ENCODE peak calls at places on chromosomes 12 and 14, in four cellular contexts. I, S, O and M are unnamed samples.

GRCh38 chr12:114846771-114847170 is 162.8 kb upstream of the TBX3 start:
- DNase-seq in I (no peak), S (no peak), O (no peak), M (no peak)

GRCh38 chr14:90600619-90601018 is 203.8 kb downstream of the CALM1 start:
- DNase-seq in I (no peak), S (no peak), O (no peak), M (no peak)

GRCh38 chr12:64270411-64270810 is 48.3 kb upstream of the KICS2 start:
- DNase-seq in I (no peak), S (no peak), O (no peak), M (no peak)

GRCh38 chr12:49108958-49109404 is 1.7 kb downstream of the LMBR1L start:
- DNase-seq in I (no peak), S (no peak), O (no peak), M (no peak)

GRCh38 chr12:54394281-54394719 is 9.8 kb upstream of the ZNF385A start:
- DNase-seq in I (peak), S (no peak), O (peak), M (no peak)

GRCh38 chr14:103416916-103417315 is 31.7 kb downstream of the MARK3 start:
- DNase-seq in I (no peak), S (no peak), O (no peak), M (no peak)

GRCh38 chr12:67659296-67659695 is 10.8 kb downstream of the DYRK2 start:
- DNase-seq in I (no peak), S (no peak), O (no peak), M (no peak)

GRCh38 chr12:46910830-46911229 is 85.0 kb upstream of the SLC38A4 start:
- DNase-seq in I (no peak), S (no peak), O (no peak), M (no peak)

GRCh38 chr12:46401703-46402102 is 29.1 kb upstream of the SLC38A2 start:
- DNase-seq in I (no peak), S (no peak), O (no peak), M (no peak)

GRCh38 chr12:29797565-29798360 is 14.0 kb upstream of the TMTC1 start:
- DNase-seq in I (no peak), S (no peak), O (no peak), M (no peak)

GRCh38 chr12:92745874-92746553 is 43.2 kb downstream of the PLEKHG7 start:
- DNase-seq in I (no peak), S (peak), O (no peak), M (no peak)

GRCh38 chr12:114902665-114903393 is 218.9 kb upstream of the TBX3 start:
- DNase-seq in I (no peak), S (peak), O (no peak), M (no peak)

GRCh38 chr12:1830981-1831930 is 10.9 kb downstream of the LRTM2 start:
- DNase-seq in I (no peak), S (no peak), O (peak), M (no peak)

GRCh38 chr12:43291516-43291915 is 260.5 kb downstream of the ADAMTS20 start:
- DNase-seq in I (no peak), S (no peak), O (no peak), M (no peak)

GRCh38 chr14:67911506-67911905 is 91.9 kb downstream of the RAD51B start:
- DNase-seq in I (no peak), S (no peak), O (no peak), M (no peak)

GRCh38 chr14:92693998-92694780 is 54.2 kb downstream of the LGMN start:
- DNase-seq in I (no peak), S (no peak), O (no peak), M (no peak)

GRCh38 chr12:55713721-55714120 is 2.1 kb upstream of the BLOC1S1 start:
- DNase-seq in I (no peak), S (peak), O (no peak), M (no peak)

GRCh38 chr12:12181516-12181915 is 85.3 kb downstream of the LRP6 start:
- DNase-seq in I (no peak), S (no peak), O (no peak), M (no peak)

GRCh38 chr14:32607399-32607798 is 278.3 kb downstream of the AKAP6 start:
- DNase-seq in I (no peak), S (no peak), O (no peak), M (no peak)

GRCh38 chr12:29960113-29960512 is 176.4 kb upstream of the TMTC1 start:
- DNase-seq in I (no peak), S (no peak), O (no peak), M (no peak)

GRCh38 chr12:131390408-131391100 is 320.3 kb upstream of the SFSWAP start:
- DNase-seq in I (no peak), S (no peak), O (peak), M (peak)